ENCODE peak calls at places on chromosomes 6 and 20, in seven cellular contexts. Q, A, V, X, B, P and R are unnamed samples.

GRCh38 chr6:152057832-152058498 is 250.5 kb downstream of the ESR1 start:
- DNase-seq in A (no peak), V (no peak), P (peak; percentile 57), B (no peak), X (no peak), Q (no peak), R (no peak)

GRCh38 chr20:53693265-53693871 is 99.7 kb upstream of the ZNF217 start:
- DNase-seq in Q (no peak), B (no peak), A (no peak), X (no peak), V (no peak), P (no peak), R (no peak)

GRCh38 chr6:152273002-152273401 is 364.2 kb downstream of the SYNE1 start:
- DNase-seq in P (peak; percentile 27), B (no peak), A (no peak), X (no peak), V (no peak), Q (no peak), R (no peak)

GRCh38 chr6:44722736-44723135 is 335.2 kb downstream of the CDC5L start:
- DNase-seq in P (no peak), X (no peak), Q (no peak), V (no peak), A (no peak), B (no peak), R (no peak)

GRCh38 chr6:54910326-54910952 is 63.9 kb downstream of the FAM83B start:
- DNase-seq in Q (no peak), P (peak; percentile 20), V (no peak), X (no peak), B (no peak), A (no peak), R (no peak)

GRCh38 chr20:60132827-60133549 is 174.8 kb downstream of the CDH26 start:
- DNase-seq in Q (no peak), X (no peak), P (no peak), V (no peak), A (no peak), B (no peak), R (no peak)

GRCh38 chr20:48601798-48602197 is 226.0 kb downstream of the PREX1 start:
- DNase-seq in A (no peak), X (no peak), P (no peak), B (no peak), V (no peak), Q (no peak), R (no peak)

GRCh38 chr20:62587757-62588402 is 54.4 kb upstream of the SLCO4A1 start:
- DNase-seq in Q (no peak), B (no peak), A (no peak), V (peak; percentile 19), X (no peak), P (no peak), R (no peak)

GRCh38 chr6:53771780-53772624 is 22.8 kb upstream of the LRRC1 start:
- DNase-seq in B (no peak), Q (no peak), V (no peak), P (no peak), A (no peak), X (no peak), R (no peak)

GRCh38 chr20:36541227-36542018 is at the start of gene MYL9:
- DNase-seq in B (no peak), X (no peak), A (no peak), P (peak; percentile 73), V (no peak), Q (peak; percentile 87), R (no peak)

GRCh38 chr20:11522359-11522758 is 395.3 kb upstream of the BTBD3 start:
- DNase-seq in B (no peak), P (peak; percentile 75), V (no peak), X (no peak), A (no peak), Q (no peak), R (no peak)